ENCODE peak calls at places on chromosomes 1 and 21, in ten cellular contexts. A, D, L, W, U, P, B, R, G and H are unnamed samples.
A peak's percentile ranks its signal among the peaks of the same experiment; 100 is the strongest.

GRCh38 chr1:174999926-175000696 is at the start of gene CACYBP:
- DNase-seq in A (peak; percentile 25), D (no peak), L (no peak), W (peak; percentile 38), U (peak; percentile 34), P (no peak), B (no peak), R (peak; percentile 92), G (peak; percentile 51), H (no peak)

GRCh38 chr1:184060316-184060715 is 8.8 kb downstream of the TSEN15 start:
- DNase-seq in A (no peak), D (no peak), L (no peak), W (no peak), U (no peak), P (no peak), B (no peak), R (no peak), G (no peak), H (no peak)

GRCh38 chr1:168362991-168363390 is 82.3 kb downstream of the TBX19 start:
- DNase-seq in A (no peak), D (no peak), L (no peak), W (no peak), U (no peak), P (no peak), B (no peak), R (no peak), G (no peak), H (no peak)

GRCh38 chr1:179206817-179207216 is 22.7 kb downstream of the ABL2 start:
- DNase-seq in A (no peak), D (no peak), L (no peak), W (no peak), U (no peak), P (no peak), B (no peak), R (no peak), G (no peak), H (no peak)

GRCh38 chr1:65813956-65814355 is 21.3 kb downstream of the PDE4B start:
- DNase-seq in A (no peak), D (no peak), L (no peak), W (no peak), U (no peak), P (no peak), B (no peak), R (no peak), G (no peak), H (no peak)

GRCh38 chr1:230900984-230901383 is 32.7 kb upstream of the C1orf198 start:
- DNase-seq in A (no peak), D (no peak), L (no peak), W (no peak), U (no peak), P (no peak), B (no peak), R (no peak), G (no peak), H (no peak)

GRCh38 chr21:33974513-33975468 is 59.2 kb upstream of the ATP5PO start:
- DNase-seq in A (no peak), D (no peak), L (no peak), W (no peak), U (no peak), P (no peak), B (no peak), R (no peak), G (no peak), H (no peak)

GRCh38 chr21:16535100-16535418 is 805.3 kb downstream of the USP25 start:
- DNase-seq in A (no peak), D (no peak), L (peak; percentile 91), W (peak; percentile 30), U (peak; percentile 82), P (peak; percentile 30), B (peak; percentile 93), R (peak; percentile 94), G (no peak), H (peak; percentile 91)

GRCh38 chr1:201535778-201536245 is 3.1 kb upstream of the NAV1 start:
- DNase-seq in A (no peak), D (no peak), L (no peak), W (no peak), U (no peak), P (no peak), B (peak; percentile 86), R (no peak), G (peak; percentile 13), H (peak; percentile 76)

GRCh38 chr1:196997428-196997827 is 20.1 kb downstream of the CFHR5 start:
- DNase-seq in A (no peak), D (no peak), L (no peak), W (no peak), U (no peak), P (no peak), B (no peak), R (no peak), G (no peak), H (no peak)

GRCh38 chr1:205214756-205215155 is 3.3 kb upstream of the DSTYK start:
- DNase-seq in A (no peak), D (no peak), L (no peak), W (no peak), U (no peak), P (no peak), B (no peak), R (no peak), G (no peak), H (no peak)

GRCh38 chr1:214400136-214400535 is 119.2 kb downstream of the SMYD2 start:
- DNase-seq in A (no peak), D (no peak), L (no peak), W (no peak), U (no peak), P (no peak), B (no peak), R (no peak), G (no peak), H (no peak)

GRCh38 chr21:44869860-44870747 is 3.4 kb downstream of the PTTG1IP start:
- DNase-seq in A (peak; percentile 60), D (no peak), L (peak; percentile 59), W (peak; percentile 59), U (peak; percentile 65), P (peak; percentile 55), B (peak; percentile 88), R (no peak), G (peak; percentile 68), H (peak; percentile 72)

GRCh38 chr1:95620076-95620475 is 386.1 kb downstream of the RWDD3 start:
- DNase-seq in A (no peak), D (no peak), L (no peak), W (no peak), U (no peak), P (no peak), B (no peak), R (no peak), G (no peak), H (no peak)

DNA sequence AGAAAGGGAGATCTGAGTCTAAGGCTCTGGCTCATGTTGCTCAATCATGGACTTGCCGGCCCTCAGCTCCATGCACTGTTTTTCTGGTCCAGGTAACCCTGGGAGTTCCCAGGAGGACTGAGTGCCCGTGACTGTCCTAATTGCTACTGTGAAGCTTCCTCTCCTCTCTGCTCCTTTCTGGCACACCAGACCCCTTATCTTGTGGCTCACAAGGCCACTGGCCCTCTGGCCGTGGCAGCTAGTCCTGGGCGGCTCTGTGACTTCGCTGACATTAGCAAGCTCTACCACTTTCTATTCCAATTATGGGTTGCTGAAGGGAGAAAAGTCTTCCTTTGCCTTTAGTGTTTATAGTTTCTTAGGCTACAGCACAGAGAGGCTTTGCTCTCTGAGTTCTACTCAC is 380.2 kb downstream of the RWDD3 start:
- DNase-seq in A (no peak), D (no peak), L (no peak), W (no peak), U (no peak), P (no peak), B (no peak), R (no peak), G (no peak), H (no peak)
- TF ChIP-seq EP300 in A (no peak), D (no peak), L (no peak), W (no peak), U (no peak), P (no peak), B (no peak), R (no peak), G (no peak), H (no peak)

GRCh38 chr21:32412162-32412997 is at the start of gene EVA1C:
- DNase-seq in A (peak; percentile 51), D (no peak), L (peak; percentile 86), W (peak; percentile 83), U (peak; percentile 49), P (peak; percentile 82), B (peak; percentile 88), R (no peak), G (no peak), H (peak; percentile 87)
- TF ChIP-seq POLR2A in A (peak; percentile 37), D (no peak), L (peak; percentile 28), W (no peak), U (peak; percentile 50), P (no peak), B (no peak), R (peak; percentile 16), G (no peak), H (no peak)

DNA sequence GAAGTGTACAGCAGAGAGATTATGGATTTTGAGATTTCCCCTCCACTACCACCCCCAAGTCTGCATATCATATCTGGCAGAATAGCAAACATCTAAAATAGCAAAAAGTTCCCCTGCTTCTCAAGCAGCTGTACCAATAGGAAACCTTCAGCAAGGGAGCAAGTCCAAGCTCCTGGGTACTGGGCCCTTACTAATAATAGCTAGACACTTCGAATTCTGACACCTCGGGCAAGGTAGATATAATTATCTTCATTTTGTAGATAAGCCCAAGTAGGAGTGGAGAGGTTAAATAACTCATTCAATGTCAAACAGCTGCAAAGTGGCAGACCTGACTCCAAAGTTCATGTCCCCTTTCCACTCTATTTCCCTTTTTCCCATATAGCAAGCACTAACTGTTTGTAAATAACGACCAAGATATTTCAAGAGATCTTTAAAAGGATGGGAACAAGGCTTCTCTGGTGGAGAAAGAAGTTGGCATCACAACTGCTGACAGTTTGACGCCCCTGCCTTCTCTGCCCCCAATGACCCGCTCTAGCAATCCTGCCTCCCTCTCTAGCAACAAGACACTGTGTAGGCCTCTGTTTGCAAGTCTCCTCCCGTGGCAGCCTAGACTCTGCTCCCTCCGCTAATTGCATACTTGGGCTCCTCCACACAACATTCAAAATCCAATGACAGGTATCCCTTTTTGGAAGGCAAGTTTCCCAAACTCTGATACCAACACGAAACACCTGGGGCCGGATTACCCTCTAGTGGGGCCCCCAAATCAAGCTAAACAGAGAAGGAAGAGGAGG is 18.7 kb upstream of the ADAR start:
- DNase-seq in A (no peak), D (no peak), L (no peak), W (no peak), U (no peak), P (no peak), B (no peak), R (no peak), G (peak; percentile 16), H (no peak)
- TF ChIP-seq EP300 in A (no peak), D (no peak), L (no peak), W (no peak), U (no peak), P (no peak), B (no peak), R (no peak), G (no peak), H (no peak)

GRCh38 chr1:120176092-120176855 is at the start of gene SEC22B:
- DNase-seq in A (peak; percentile 60), D (peak; percentile 83), L (peak; percentile 88), W (peak; percentile 89), U (peak; percentile 87), P (peak; percentile 92), B (peak; percentile 94), R (peak; percentile 96), G (peak; percentile 87), H (peak; percentile 93)
- TF ChIP-seq POLR2A in A (peak; percentile 76), D (peak; percentile 97), L (peak; percentile 92), W (no peak), U (peak; percentile 94), P (peak; percentile 94), B (peak; percentile 91), R (peak; percentile 92), G (peak; percentile 96), H (peak; percentile 30)

GRCh38 chr1:155195201-155196102 is 12.2 kb downstream of the THBS3 start:
- DNase-seq in A (peak; percentile 48), D (no peak), L (no peak), W (no peak), U (no peak), P (no peak), B (no peak), R (no peak), G (no peak), H (no peak)
- TF ChIP-seq EP300 in A (no peak), D (no peak), L (no peak), W (no peak), U (no peak), P (no peak), B (no peak), R (no peak), G (no peak), H (no peak)